ENCODE peak calls at places on chromosomes 4 and X, in four cellular contexts. One of them, this sample, is unnamed.

GRCh38 chr4:101651778-101652177 is 138.8 kb upstream of the BANK1 start:
- DNase-seq in ascending aorta: no peak
- DNase-seq in gastrocnemius medialis: peak
- DNase-seq in type B pancreatic cell: no peak
- DNase-seq in this sample: no peak

GRCh38 chr4:112185740-112186670 is 40.8 kb downstream of the FAM241A start:
- DNase-seq in ascending aorta: no peak
- DNase-seq in type B pancreatic cell: no peak
- DNase-seq in gastrocnemius medialis: no peak
- DNase-seq in this sample: peak

GRCh38 chr4:138190452-138190858 is 51.7 kb downstream of the SLC7A11 start:
- DNase-seq in gastrocnemius medialis: no peak
- DNase-seq in type B pancreatic cell: no peak
- DNase-seq in ascending aorta: no peak
- DNase-seq in this sample: no peak

GRCh38 chr4:95216636-95217035 is 332.1 kb downstream of the UNC5C start:
- DNase-seq in gastrocnemius medialis: no peak
- DNase-seq in type B pancreatic cell: no peak
- DNase-seq in ascending aorta: no peak
- DNase-seq in this sample: no peak

GRCh38 chr4:25030283-25031076 is at the start of gene LGI2:
- DNase-seq in gastrocnemius medialis: no peak
- DNase-seq in ascending aorta: peak
- DNase-seq in type B pancreatic cell: peak
- DNase-seq in this sample: no peak

GRCh38 chrX:24424948-24425347 is 40.1 kb upstream of the PDK3 start:
- DNase-seq in gastrocnemius medialis: peak
- DNase-seq in type B pancreatic cell: no peak
- DNase-seq in ascending aorta: peak
- DNase-seq in this sample: no peak

GRCh38 chr4:189202182-189202868 is 738.3 kb upstream of the FRG1 start:
- DNase-seq in ascending aorta: peak
- DNase-seq in gastrocnemius medialis: no peak
- DNase-seq in type B pancreatic cell: peak
- DNase-seq in this sample: peak

GRCh38 chr4:128565565-128566186 is 243.8 kb upstream of the JADE1 start:
- DNase-seq in type B pancreatic cell: no peak
- DNase-seq in gastrocnemius medialis: no peak
- DNase-seq in ascending aorta: no peak
- DNase-seq in this sample: peak

GRCh38 chr4:6198278-6198677 is 2.1 kb downstream of the JAKMIP1 start:
- DNase-seq in type B pancreatic cell: no peak
- DNase-seq in gastrocnemius medialis: no peak
- DNase-seq in ascending aorta: peak
- DNase-seq in this sample: no peak

GRCh38 chr4:186623546-186623945 is 68.2 kb upstream of the MTNR1A start:
- DNase-seq in gastrocnemius medialis: no peak
- DNase-seq in type B pancreatic cell: no peak
- DNase-seq in ascending aorta: no peak
- DNase-seq in this sample: no peak

GRCh38 chrX:72042860-72043248 is 88.9 kb downstream of the RTL5 start:
- DNase-seq in gastrocnemius medialis: no peak
- DNase-seq in ascending aorta: peak
- DNase-seq in type B pancreatic cell: no peak
- DNase-seq in this sample: no peak

GRCh38 chr4:54877006-54877405 is 219.2 kb downstream of the KIT start:
- DNase-seq in type B pancreatic cell: no peak
- DNase-seq in ascending aorta: no peak
- DNase-seq in gastrocnemius medialis: no peak
- DNase-seq in this sample: peak

GRCh38 chrX:17007134-17007768 is 60.8 kb downstream of the REPS2 start:
- DNase-seq in gastrocnemius medialis: no peak
- DNase-seq in type B pancreatic cell: no peak
- DNase-seq in ascending aorta: no peak
- DNase-seq in this sample: peak

GRCh38 chr4:26252349-26252748 is 68.5 kb upstream of the RBPJ start:
- DNase-seq in ascending aorta: no peak
- DNase-seq in gastrocnemius medialis: no peak
- DNase-seq in type B pancreatic cell: no peak
- DNase-seq in this sample: no peak

GRCh38 chr4:59855630-59856352 is 1344.3 kb upstream of the ADGRL3 start:
- DNase-seq in ascending aorta: no peak
- DNase-seq in type B pancreatic cell: no peak
- DNase-seq in gastrocnemius medialis: no peak
- DNase-seq in this sample: no peak

GRCh38 chr4:15779336-15779735 is 1.2 kb downstream of the CD38 start:
- DNase-seq in type B pancreatic cell: no peak
- DNase-seq in gastrocnemius medialis: peak
- DNase-seq in ascending aorta: peak
- DNase-seq in this sample: peak

GRCh38 chrX:150893936-150894335 is 4.5 kb downstream of the CD99L2 start:
- DNase-seq in ascending aorta: no peak
- DNase-seq in gastrocnemius medialis: no peak
- DNase-seq in type B pancreatic cell: no peak
- DNase-seq in this sample: no peak

GRCh38 chrX:23333842-23334535 is 660 bp upstream of the PTCHD1 start:
- DNase-seq in gastrocnemius medialis: no peak
- DNase-seq in type B pancreatic cell: peak
- DNase-seq in ascending aorta: no peak
- DNase-seq in this sample: no peak

DNA sequence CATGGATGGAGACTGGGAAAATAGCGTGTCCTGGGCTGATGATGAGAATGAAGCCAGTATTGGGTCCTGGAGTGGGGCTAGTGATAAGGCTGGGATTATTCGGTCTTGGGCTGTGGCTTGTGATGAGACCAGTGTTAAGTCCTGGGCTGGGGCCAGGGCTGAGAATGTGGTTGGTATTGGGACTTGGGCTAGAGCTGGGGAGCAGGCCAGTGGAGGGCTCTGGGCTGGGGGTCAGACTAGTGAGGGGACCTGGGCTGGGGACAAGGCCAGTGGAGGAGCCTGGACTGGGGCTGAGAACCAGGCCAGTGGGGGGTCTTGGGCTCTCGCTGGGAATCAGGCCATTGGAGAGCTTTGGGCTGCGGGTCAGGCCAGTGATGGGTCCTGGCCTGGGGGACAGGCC is 6.7 kb downstream of the ARMCX4 start:
- DNase-seq in ascending aorta: no peak
- DNase-seq in type B pancreatic cell: no peak
- DNase-seq in gastrocnemius medialis: no peak
- DNase-seq in this sample: no peak
- TF ChIP-seq CTCF in ascending aorta: no peak
- TF ChIP-seq CTCF in type B pancreatic cell: no peak
- TF ChIP-seq CTCF in gastrocnemius medialis: no peak
- TF ChIP-seq CTCF in this sample: no peak

GRCh38 chr4:19888587-19888986 is 363.1 kb upstream of the SLIT2 start:
- DNase-seq in ascending aorta: no peak
- DNase-seq in type B pancreatic cell: no peak
- DNase-seq in gastrocnemius medialis: no peak
- DNase-seq in this sample: no peak
- TF ChIP-seq CTCF in ascending aorta: no peak
- TF ChIP-seq CTCF in type B pancreatic cell: no peak
- TF ChIP-seq CTCF in gastrocnemius medialis: no peak
- TF ChIP-seq CTCF in this sample: no peak

DNA sequence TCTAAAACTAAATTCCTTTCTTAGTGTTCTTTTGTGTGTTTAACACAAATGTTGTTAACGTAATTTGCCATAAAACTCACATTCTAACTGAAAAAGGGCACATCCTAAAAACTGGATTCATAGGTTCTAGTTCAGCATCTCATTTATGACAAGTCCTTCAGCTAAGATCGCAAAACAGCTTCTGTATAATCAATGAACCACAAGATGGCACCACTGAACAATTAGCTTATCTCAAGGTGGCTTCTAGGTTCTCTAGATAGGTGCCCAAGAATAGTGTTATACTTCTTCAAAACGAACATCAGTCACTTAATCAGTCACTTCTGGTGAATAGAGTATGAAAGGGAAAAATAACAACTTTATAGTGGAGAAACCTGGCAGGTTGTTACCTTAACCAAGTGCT is 54.3 kb downstream of the NRK start:
- DNase-seq in ascending aorta: no peak
- DNase-seq in gastrocnemius medialis: no peak
- DNase-seq in type B pancreatic cell: no peak
- DNase-seq in this sample: peak
- TF ChIP-seq CTCF in ascending aorta: no peak
- TF ChIP-seq CTCF in gastrocnemius medialis: no peak
- TF ChIP-seq CTCF in type B pancreatic cell: peak
- TF ChIP-seq CTCF in this sample: peak

GRCh38 chrX:103503163-103503852 is 16.0 kb downstream of the RAB40A start:
- DNase-seq in gastrocnemius medialis: no peak
- DNase-seq in ascending aorta: no peak
- DNase-seq in type B pancreatic cell: no peak
- DNase-seq in this sample: peak
- TF ChIP-seq CTCF in gastrocnemius medialis: no peak
- TF ChIP-seq CTCF in ascending aorta: no peak
- TF ChIP-seq CTCF in type B pancreatic cell: no peak
- TF ChIP-seq CTCF in this sample: no peak

DNA sequence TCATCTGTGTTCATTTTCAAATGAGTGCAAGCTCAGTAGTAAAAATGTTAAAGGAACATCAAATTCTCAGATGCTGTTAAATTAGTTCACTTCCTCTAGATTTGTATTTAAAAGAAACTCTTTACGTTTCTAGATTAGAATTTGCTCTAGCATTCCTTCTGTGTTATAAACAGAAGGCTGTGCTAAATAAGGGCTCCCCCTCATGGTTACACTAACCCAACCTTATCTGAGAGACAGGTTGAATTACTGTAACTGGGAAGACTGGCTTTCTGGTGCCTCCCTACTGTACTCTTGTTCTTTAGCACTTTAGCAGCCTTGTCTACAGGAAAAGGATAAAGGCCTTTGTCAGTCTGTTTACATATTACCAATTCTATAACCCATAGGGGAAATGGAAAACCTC is 56.8 kb downstream of the RXFP1 start:
- DNase-seq in gastrocnemius medialis: no peak
- DNase-seq in type B pancreatic cell: no peak
- DNase-seq in ascending aorta: no peak
- DNase-seq in this sample: peak
- TF ChIP-seq CTCF in gastrocnemius medialis: no peak
- TF ChIP-seq CTCF in type B pancreatic cell: no peak
- TF ChIP-seq CTCF in ascending aorta: no peak
- TF ChIP-seq CTCF in this sample: peak

This sample was measured in MCF 10A.